ENCODE peak calls at places on chromosomes 5 and 9, in four cellular contexts. One of them, this sample, is unnamed.

GRCh38 chr9:33288828-33289483 is 1.4 kb upstream of the NFX1 start:
- DNase-seq in psoas muscle: peak
- DNase-seq in stimulated activated CD8-positive, alpha-beta memory T cell treated with anti-CD3 and anti-CD28 coated beads, Interleukin-2, amount 100 ng/mL, for 1 hour: no peak
- DNase-seq in fibroblast of lung: no peak
- DNase-seq in this sample: no peak

GRCh38 chr9:16627967-16628366 is 242.5 kb downstream of the BNC2 start:
- DNase-seq in psoas muscle: no peak
- DNase-seq in stimulated activated CD8-positive, alpha-beta memory T cell treated with anti-CD3 and anti-CD28 coated beads, Interleukin-2, amount 100 ng/mL, for 1 hour: no peak
- DNase-seq in fibroblast of lung: peak
- DNase-seq in this sample: no peak

GRCh38 chr5:159850192-159850573 is 66.1 kb upstream of the ADRA1B start:
- DNase-seq in psoas muscle: peak
- DNase-seq in stimulated activated CD8-positive, alpha-beta memory T cell treated with anti-CD3 and anti-CD28 coated beads, Interleukin-2, amount 100 ng/mL, for 1 hour: no peak
- DNase-seq in fibroblast of lung: peak
- DNase-seq in this sample: peak

GRCh38 chr9:19440823-19441580 is 32.2 kb downstream of the ACER2 start:
- DNase-seq in psoas muscle: no peak
- DNase-seq in stimulated activated CD8-positive, alpha-beta memory T cell treated with anti-CD3 and anti-CD28 coated beads, Interleukin-2, amount 100 ng/mL, for 1 hour: no peak
- DNase-seq in fibroblast of lung: no peak
- DNase-seq in this sample: no peak

GRCh38 chr5:73729329-73729728 is 103.3 kb downstream of the ARHGEF28 start:
- DNase-seq in psoas muscle: no peak
- DNase-seq in stimulated activated CD8-positive, alpha-beta memory T cell treated with anti-CD3 and anti-CD28 coated beads, Interleukin-2, amount 100 ng/mL, for 1 hour: no peak
- DNase-seq in fibroblast of lung: no peak
- DNase-seq in this sample: no peak

GRCh38 chr5:150279618-150280017 is 10.0 kb downstream of the CAMK2A start:
- DNase-seq in psoas muscle: no peak
- DNase-seq in stimulated activated CD8-positive, alpha-beta memory T cell treated with anti-CD3 and anti-CD28 coated beads, Interleukin-2, amount 100 ng/mL, for 1 hour: no peak
- DNase-seq in fibroblast of lung: no peak
- DNase-seq in this sample: no peak

GRCh38 chr5:82754759-82755158 is 322.4 kb downstream of the TMEM167A start:
- DNase-seq in psoas muscle: no peak
- DNase-seq in stimulated activated CD8-positive, alpha-beta memory T cell treated with anti-CD3 and anti-CD28 coated beads, Interleukin-2, amount 100 ng/mL, for 1 hour: no peak
- DNase-seq in fibroblast of lung: no peak
- DNase-seq in this sample: no peak

GRCh38 chr5:128538249-128539037 is 398 bp upstream of the FBN2 start:
- DNase-seq in psoas muscle: peak
- DNase-seq in stimulated activated CD8-positive, alpha-beta memory T cell treated with anti-CD3 and anti-CD28 coated beads, Interleukin-2, amount 100 ng/mL, for 1 hour: no peak
- DNase-seq in fibroblast of lung: peak
- DNase-seq in this sample: no peak

GRCh38 chr5:137336161-137336560 is 163.0 kb downstream of the SPOCK1 start:
- DNase-seq in psoas muscle: no peak
- DNase-seq in stimulated activated CD8-positive, alpha-beta memory T cell treated with anti-CD3 and anti-CD28 coated beads, Interleukin-2, amount 100 ng/mL, for 1 hour: no peak
- DNase-seq in fibroblast of lung: no peak
- DNase-seq in this sample: no peak

GRCh38 chr5:90873033-90873517 is 314.5 kb downstream of the ADGRV1 start:
- DNase-seq in psoas muscle: no peak
- DNase-seq in stimulated activated CD8-positive, alpha-beta memory T cell treated with anti-CD3 and anti-CD28 coated beads, Interleukin-2, amount 100 ng/mL, for 1 hour: no peak
- DNase-seq in fibroblast of lung: peak
- DNase-seq in this sample: no peak